ENCODE peak calls at places on chromosomes 12 and 14, in six cellular contexts. One of them, this sample, is unnamed.

GRCh38 chr14:22472935-22473854 is 115.8 kb downstream of the DAD1 start:
- DNase-seq in ascending aorta: no peak
- DNase-seq in Peyer's patch: no peak
- DNase-seq in NB4: peak; percentile 90
- DNase-seq in GM13977: peak; percentile 76
- DNase-seq in nephron progenitor cell: peak; percentile 44
- DNase-seq in this sample: peak; percentile 45

GRCh38 chr12:1808036-1808797 is 12.1 kb upstream of the LRTM2 start:
- DNase-seq in GM13977: no peak
- DNase-seq in Peyer's patch: no peak
- DNase-seq in NB4: no peak
- DNase-seq in nephron progenitor cell: no peak
- DNase-seq in ascending aorta: no peak
- DNase-seq in this sample: no peak

GRCh38 chr12:19683178-19683927 is 244.1 kb downstream of the AEBP2 start:
- DNase-seq in GM13977: no peak
- DNase-seq in Peyer's patch: no peak
- DNase-seq in nephron progenitor cell: no peak
- DNase-seq in ascending aorta: no peak
- DNase-seq in NB4: no peak
- DNase-seq in this sample: no peak

GRCh38 chr12:126247936-126248335 is 1182.7 kb downstream of the AACS start:
- DNase-seq in nephron progenitor cell: no peak
- DNase-seq in ascending aorta: no peak
- DNase-seq in NB4: no peak
- DNase-seq in GM13977: no peak
- DNase-seq in Peyer's patch: no peak
- DNase-seq in this sample: no peak

GRCh38 chr14:79011091-79011919 is 841.1 kb downstream of the NRXN3 start:
- DNase-seq in GM13977: peak; percentile 13
- DNase-seq in NB4: peak; percentile 31
- DNase-seq in Peyer's patch: no peak
- DNase-seq in nephron progenitor cell: peak; percentile 38
- DNase-seq in ascending aorta: no peak
- DNase-seq in this sample: no peak

GRCh38 chr12:15444523-15444922 is 122.2 kb downstream of the PTPRO start:
- DNase-seq in NB4: no peak
- DNase-seq in GM13977: no peak
- DNase-seq in Peyer's patch: no peak
- DNase-seq in nephron progenitor cell: no peak
- DNase-seq in ascending aorta: no peak
- DNase-seq in this sample: no peak

GRCh38 chr12:89185889-89186288 is 166.4 kb downstream of the DUSP6 start:
- DNase-seq in nephron progenitor cell: no peak
- DNase-seq in GM13977: no peak
- DNase-seq in ascending aorta: no peak
- DNase-seq in NB4: peak; percentile 37
- DNase-seq in Peyer's patch: no peak
- DNase-seq in this sample: no peak

GRCh38 chr14:91573894-91574837 is 64.1 kb upstream of the PPP4R3A start:
- DNase-seq in Peyer's patch: peak; percentile 80
- DNase-seq in ascending aorta: peak; percentile 89
- DNase-seq in nephron progenitor cell: peak; percentile 70
- DNase-seq in NB4: peak; percentile 35
- DNase-seq in GM13977: peak; percentile 56
- DNase-seq in this sample: peak; percentile 31

DNA sequence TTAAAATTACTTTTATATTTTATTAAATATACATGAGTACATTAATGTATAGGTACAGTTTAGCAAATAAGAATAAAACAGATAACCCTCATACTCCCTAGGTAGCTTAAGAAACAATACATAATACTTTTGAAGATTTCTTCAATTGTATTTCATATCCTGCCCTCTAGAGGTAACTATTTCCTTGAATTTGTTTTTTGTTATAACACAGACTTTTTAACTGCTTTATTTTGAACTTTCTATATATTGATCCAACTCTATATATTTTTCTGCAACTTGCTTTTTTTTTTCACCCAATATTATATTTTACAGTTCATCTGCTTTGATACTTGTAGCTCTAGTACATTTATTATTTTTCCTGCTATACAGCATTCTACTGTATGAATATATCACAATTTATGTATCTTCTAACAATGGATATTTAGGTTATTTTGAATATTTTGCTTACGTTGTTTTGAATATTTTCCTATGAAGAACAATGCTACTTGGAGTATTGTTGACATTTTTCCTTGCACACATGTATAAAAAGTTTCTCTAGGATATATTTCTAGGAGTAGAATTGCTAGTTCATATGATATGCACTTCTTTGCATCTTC is 72.8 kb upstream of the ABCD2 start:
- DNase-seq in Peyer's patch: no peak
- DNase-seq in nephron progenitor cell: no peak
- DNase-seq in ascending aorta: no peak
- DNase-seq in GM13977: peak; percentile 28
- DNase-seq in NB4: no peak
- DNase-seq in this sample: no peak
- TF ChIP-seq CTCF in Peyer's patch: no peak
- TF ChIP-seq CTCF in nephron progenitor cell: peak; percentile 32
- TF ChIP-seq CTCF in ascending aorta: no peak
- TF ChIP-seq CTCF in GM13977: peak; percentile 35
- TF ChIP-seq CTCF in NB4: no peak
- TF ChIP-seq CTCF in this sample: peak; percentile 68

DNA sequence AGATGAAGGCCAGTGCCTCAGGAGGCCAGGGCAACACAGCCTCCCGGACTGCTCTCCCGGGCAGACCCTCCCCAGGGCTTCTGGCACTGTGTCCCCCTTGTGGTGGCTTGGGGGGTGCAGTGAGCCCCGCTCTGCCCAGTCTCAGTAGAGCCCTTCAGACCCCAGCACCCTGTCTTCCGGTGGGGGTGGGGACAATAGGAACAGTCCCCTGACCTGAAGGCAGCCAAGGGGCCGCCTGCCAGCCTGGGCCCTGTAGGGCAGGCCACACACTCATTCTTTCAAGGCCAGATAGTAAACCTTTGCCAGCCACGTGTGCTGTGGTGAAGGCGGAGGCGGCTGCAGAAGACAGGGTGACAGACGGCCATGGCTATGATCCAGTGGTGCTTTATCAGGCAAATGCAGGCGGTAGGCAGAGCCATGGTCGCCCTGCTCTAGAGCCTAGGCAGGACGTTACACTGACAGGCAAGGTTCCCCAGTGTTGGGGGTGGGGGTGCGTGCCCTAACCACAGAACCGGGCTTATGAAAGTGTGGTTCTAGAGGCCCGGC is 15.0 kb downstream of the ZFYVE21 start:
- DNase-seq in NB4: no peak
- DNase-seq in nephron progenitor cell: no peak
- DNase-seq in ascending aorta: no peak
- DNase-seq in GM13977: peak; percentile 36
- DNase-seq in Peyer's patch: peak; percentile 34
- DNase-seq in this sample: no peak
- TF ChIP-seq CTCF in NB4: no peak
- TF ChIP-seq CTCF in nephron progenitor cell: no peak
- TF ChIP-seq CTCF in ascending aorta: no peak
- TF ChIP-seq CTCF in GM13977: no peak
- TF ChIP-seq CTCF in Peyer's patch: no peak
- TF ChIP-seq CTCF in this sample: peak; percentile 28

GRCh38 chr12:26465419-26466097 is 270.2 kb downstream of the SSPN start:
- DNase-seq in nephron progenitor cell: no peak
- DNase-seq in Peyer's patch: no peak
- DNase-seq in GM13977: no peak
- DNase-seq in NB4: peak; percentile 28
- DNase-seq in ascending aorta: no peak
- DNase-seq in this sample: no peak
- TF ChIP-seq CTCF in nephron progenitor cell: no peak
- TF ChIP-seq CTCF in Peyer's patch: no peak
- TF ChIP-seq CTCF in GM13977: no peak
- TF ChIP-seq CTCF in NB4: no peak
- TF ChIP-seq CTCF in ascending aorta: no peak
- TF ChIP-seq CTCF in this sample: no peak

GRCh38 chr14:80364274-80364673 is 153.0 kb upstream of the DIO2 start:
- DNase-seq in NB4: peak; percentile 33
- DNase-seq in Peyer's patch: no peak
- DNase-seq in GM13977: peak; percentile 5
- DNase-seq in nephron progenitor cell: no peak
- DNase-seq in ascending aorta: no peak
- DNase-seq in this sample: no peak
- TF ChIP-seq CTCF in NB4: no peak
- TF ChIP-seq CTCF in Peyer's patch: no peak
- TF ChIP-seq CTCF in GM13977: peak; percentile 21
- TF ChIP-seq CTCF in nephron progenitor cell: no peak
- TF ChIP-seq CTCF in ascending aorta: no peak
- TF ChIP-seq CTCF in this sample: peak; percentile 57

GRCh38 chr12:57776247-57776587 is 3.8 kb downstream of the EEF1AKMT3 start:
- DNase-seq in Peyer's patch: no peak
- DNase-seq in GM13977: no peak
- DNase-seq in ascending aorta: no peak
- DNase-seq in NB4: no peak
- DNase-seq in nephron progenitor cell: no peak
- DNase-seq in this sample: no peak
- TF ChIP-seq CTCF in Peyer's patch: no peak
- TF ChIP-seq CTCF in GM13977: no peak
- TF ChIP-seq CTCF in ascending aorta: no peak
- TF ChIP-seq CTCF in NB4: no peak
- TF ChIP-seq CTCF in nephron progenitor cell: no peak
- TF ChIP-seq CTCF in this sample: no peak

This sample was measured in neural crest cell.